ENCODE peak calls at places on chromosomes 7 and 10, in five cellular contexts. D, X, S, V and G are unnamed samples.

GRCh38 chr7:135341049-135341448 is 107.4 kb downstream of the STRA8 start:
- DNase-seq in D (no peak), X (no peak), S (no peak), V (no peak), G (no peak)

GRCh38 chr7:16803881-16804673 is 722 bp downstream of the AGR2 start:
- DNase-seq in D (no peak), X (no peak), S (no peak), V (no peak), G (no peak)

GRCh38 chr10:33279276-33279675 is 55.2 kb downstream of the NRP1 start:
- DNase-seq in D (no peak), X (no peak), S (no peak), V (no peak), G (no peak)

GRCh38 chr7:138095972-138096935 is 20.0 kb downstream of the AKR1D1 start:
- DNase-seq in D (no peak), X (no peak), S (no peak), V (no peak), G (no peak)

GRCh38 chr7:69245646-69246045 is 352.6 kb upstream of the AUTS2 start:
- DNase-seq in D (no peak), X (no peak), S (no peak), V (no peak), G (no peak)

GRCh38 chr10:43294892-43295291 is 28.0 kb upstream of the RASGEF1A start:
- DNase-seq in D (no peak), X (no peak), S (no peak), V (no peak), G (no peak)

GRCh38 chr7:79598351-79598750 is 144.9 kb upstream of the MAGI2 start:
- DNase-seq in D (no peak), X (no peak), S (no peak), V (no peak), G (no peak)

GRCh38 chr7:45402480-45403218 is 171.5 kb upstream of the ADCY1 start:
- DNase-seq in D (no peak), X (no peak), S (no peak), V (no peak), G (no peak)

GRCh38 chr7:127995866-127996215 is 35.4 kb downstream of the LRRC4 start:
- DNase-seq in D (no peak), X (no peak), S (no peak), V (no peak), G (no peak)

GRCh38 chr7:115546790-115547189 is 483.8 kb downstream of the TFEC start:
- DNase-seq in D (no peak), X (no peak), S (no peak), V (no peak), G (no peak)

GRCh38 chr10:103584216-103585010 is 90.9 kb downstream of the NEURL1 start:
- DNase-seq in D (peak), X (peak), S (peak), V (no peak), G (peak)

GRCh38 chr7:25455649-25456251 is 227.5 kb upstream of the NPVF start:
- DNase-seq in D (no peak), X (no peak), S (no peak), V (no peak), G (no peak)

GRCh38 chr7:98559958-98560357 is 57.1 kb upstream of the NPTX2 start:
- DNase-seq in D (no peak), X (no peak), S (no peak), V (no peak), G (no peak)

GRCh38 chr10:89563861-89564478 is 28.6 kb upstream of the SLC16A12 start:
- DNase-seq in D (no peak), X (no peak), S (no peak), V (no peak), G (peak)

GRCh38 chr10:58747687-58748086 is 235.0 kb downstream of the BICC1 start:
- DNase-seq in D (no peak), X (no peak), S (no peak), V (no peak), G (no peak)

GRCh38 chr7:80791509-80791929 is 127.3 kb downstream of the SEMA3C start:
- DNase-seq in D (no peak), X (no peak), S (no peak), V (no peak), G (no peak)

GRCh38 chr10:46558411-46559185 is 2.1 kb upstream of the GPRIN2 start:
- DNase-seq in D (no peak), X (no peak), S (no peak), V (no peak), G (no peak)